ENCODE peak calls at places on chromosome 13, in six cellular contexts. L, N, A, U, W and Y are unnamed samples.

GRCh38 chr13:36302289-36302688 is 4.7 kb upstream of the CCDC169 start:
- DNase-seq in U (no peak), W (no peak), L (no peak), A (no peak), N (no peak), Y (no peak)

GRCh38 chr13:73967397-73968165 is 166.6 kb downstream of the KLF12 start:
- DNase-seq in U (no peak), W (no peak), N (no peak), A (no peak), L (no peak), Y (peak; percentile 91)

GRCh38 chr13:60944863-60945262 is 470.8 kb downstream of the PCDH20 start:
- DNase-seq in W (no peak), A (no peak), N (no peak), U (no peak), L (no peak), Y (no peak)

GRCh38 chr13:45269204-45269603 is 68.4 kb upstream of the KCTD4 start:
- DNase-seq in A (peak; percentile 23), W (peak; percentile 45), U (no peak), N (peak; percentile 20), L (peak; percentile 34), Y (no peak)

GRCh38 chr13:28574617-28575142 is 79.8 kb upstream of the FLT1 start:
- DNase-seq in W (no peak), A (peak; percentile 91), U (peak; percentile 96), N (peak; percentile 100), L (peak; percentile 94), Y (peak; percentile 13)

GRCh38 chr13:36096411-36097184 is 34.6 kb downstream of the DCLK1 start:
- DNase-seq in N (no peak), W (no peak), U (peak; percentile 19), L (peak; percentile 4), A (peak; percentile 58), Y (no peak)

GRCh38 chr13:39197645-39198007 is 159.4 kb downstream of the NHLRC3 start:
- DNase-seq in A (no peak), N (no peak), U (no peak), W (no peak), L (no peak), Y (no peak)

GRCh38 chr13:27027086-27027667 is 144.4 kb downstream of the USP12 start:
- DNase-seq in W (no peak), L (no peak), U (no peak), A (no peak), N (no peak), Y (no peak)

GRCh38 chr13:45623516-45624090 is 8.1 kb upstream of the ERICH6B start:
- DNase-seq in N (peak; percentile 16), U (peak; percentile 51), W (peak; percentile 48), L (no peak), A (peak; percentile 36), Y (peak; percentile 14)

GRCh38 chr13:43128504-43128929 is 105.1 kb downstream of the DNAJC15 start:
- DNase-seq in L (no peak), W (no peak), A (peak; percentile 21), N (no peak), U (no peak), Y (peak; percentile 6)

GRCh38 chr13:40485611-40486517 is 180.6 kb downstream of the FOXO1 start:
- DNase-seq in N (no peak), W (no peak), L (no peak), U (no peak), A (no peak), Y (peak; percentile 57)

GRCh38 chr13:27022571-27023311 is 148.9 kb downstream of the USP12 start:
- DNase-seq in U (no peak), W (no peak), A (peak; percentile 94), N (peak; percentile 89), L (peak; percentile 19), Y (no peak)

DNA sequence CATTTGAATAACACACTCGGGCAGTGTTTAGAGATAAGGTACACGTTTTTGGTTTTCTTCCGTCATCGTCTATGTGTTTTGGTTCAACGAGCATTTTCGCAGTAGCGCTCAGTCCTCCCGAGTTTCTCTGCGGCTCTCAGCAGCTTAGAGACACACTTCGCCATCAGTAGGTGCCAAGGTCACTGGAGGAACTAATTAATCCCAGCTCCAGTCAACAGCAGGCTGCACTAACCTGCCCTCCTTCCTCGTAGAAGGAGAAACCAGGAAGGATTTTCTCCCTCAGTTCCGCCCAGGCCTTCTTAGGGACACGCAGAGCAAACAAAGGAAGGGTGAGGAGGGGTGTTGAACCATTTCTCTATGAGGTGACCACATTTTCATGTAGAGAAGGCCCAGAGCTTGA is 12.6 kb downstream of the MBNL2 start:
- DNase-seq in U (no peak), L (no peak), N (no peak), A (no peak), W (no peak), Y (no peak)
- H4K20me1 ChIP-seq in U (peaks cover 11% of the 10 kb centered on the region), L (no peaks in the 10 kb centered on the region), N (peaks cover 90% of the 10 kb centered on the region), A (no peaks in the 10 kb centered on the region), W (peaks cover 14% of the 10 kb centered on the region), Y (no peaks in the 10 kb centered on the region)

DNA sequence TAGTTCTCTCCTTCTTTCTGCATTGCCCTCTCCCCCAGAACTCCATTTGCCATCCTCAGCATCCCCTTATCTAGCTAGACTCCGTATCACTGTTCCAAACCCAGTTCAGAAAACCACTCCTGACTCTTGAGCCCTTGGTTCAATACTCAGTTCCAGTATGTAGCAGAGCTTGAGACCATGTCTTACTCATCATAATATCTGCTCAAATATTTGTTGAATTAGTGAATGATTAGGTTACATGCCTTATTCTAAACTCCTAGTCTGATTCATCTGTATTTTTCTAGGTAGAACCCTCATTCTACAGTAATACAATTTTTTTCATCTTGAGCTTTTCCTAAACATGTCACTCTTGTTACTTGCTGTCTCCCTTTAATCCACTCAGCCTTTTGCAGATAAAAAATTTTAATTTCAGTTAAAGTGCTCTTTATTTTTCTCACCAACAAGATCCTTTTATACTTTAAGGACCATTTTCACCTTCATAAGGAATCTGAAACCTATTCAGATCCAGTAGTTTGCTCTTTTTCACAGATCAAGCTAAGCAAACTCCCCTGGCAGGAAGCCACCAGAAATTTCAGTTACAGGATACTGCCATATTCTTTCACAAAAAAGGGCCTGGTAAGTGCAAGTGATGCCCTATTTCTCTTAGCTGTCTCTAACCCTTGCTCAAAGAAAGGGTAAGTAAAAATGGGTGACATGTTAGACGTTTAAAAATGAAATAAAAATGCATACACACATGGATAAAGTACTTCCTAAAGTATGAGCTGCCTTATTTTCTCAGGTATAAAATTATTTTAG is 23.1 kb upstream of the INTS6 start:
- DNase-seq in W (no peak), A (peak; percentile 27), N (peak; percentile 74), L (no peak), U (peak; percentile 59), Y (no peak)
- H2AFZ ChIP-seq in W (peak overlapping the region; percentile 9), A (peak overlapping the region; percentile 16), N (no peak overlapping the region), L (peak overlapping the region; percentile 36), U (no peak overlapping the region), Y (no peak overlapping the region)

DNA sequence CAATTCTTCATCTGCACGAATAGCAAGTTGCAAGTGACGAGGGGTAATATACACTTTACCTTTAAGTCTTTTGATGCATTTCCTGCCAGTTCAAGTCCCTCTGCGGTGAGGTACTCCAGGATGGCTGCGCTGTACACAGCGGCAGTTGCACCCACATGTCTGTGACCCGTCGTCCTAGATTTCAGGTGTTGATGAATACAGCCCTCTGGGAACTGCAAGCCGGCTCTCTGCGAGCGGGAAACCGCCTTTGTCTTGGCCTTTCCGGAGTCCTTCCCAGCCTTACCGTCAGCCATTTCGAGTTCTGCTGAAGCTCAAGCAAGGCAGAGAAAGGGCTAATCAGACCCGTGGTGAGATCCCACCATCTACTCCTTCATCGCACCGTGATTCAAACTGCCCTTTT is 14.8 kb downstream of the UBAC2 start:
- DNase-seq in W (no peak), L (no peak), A (no peak), U (no peak), N (no peak), Y (no peak)
- H4K20me1 ChIP-seq in W (peaks cover 44% of the 10 kb centered on the region), L (no peaks in the 10 kb centered on the region), A (no peaks in the 10 kb centered on the region), U (peaks cover 11% of the 10 kb centered on the region), N (peaks cover 50% of the 10 kb centered on the region), Y (peaks cover 10% of the 10 kb centered on the region)

GRCh38 chr13:33016414-33017409 is at the start of gene KL:
- DNase-seq in N (no peak), U (peak; percentile 34), A (no peak), L (no peak), W (peak; percentile 63), Y (no peak)
- H2AFZ ChIP-seq in N (peak within 1 kb of the TSS; percentile 84), U (no peak within 1 kb of the TSS), A (peak within 1 kb of the TSS; percentile 12), L (peak within 1 kb of the TSS; percentile 60), W (peak within 1 kb of the TSS; percentile 98), Y (no peak within 1 kb of the TSS)

DNA sequence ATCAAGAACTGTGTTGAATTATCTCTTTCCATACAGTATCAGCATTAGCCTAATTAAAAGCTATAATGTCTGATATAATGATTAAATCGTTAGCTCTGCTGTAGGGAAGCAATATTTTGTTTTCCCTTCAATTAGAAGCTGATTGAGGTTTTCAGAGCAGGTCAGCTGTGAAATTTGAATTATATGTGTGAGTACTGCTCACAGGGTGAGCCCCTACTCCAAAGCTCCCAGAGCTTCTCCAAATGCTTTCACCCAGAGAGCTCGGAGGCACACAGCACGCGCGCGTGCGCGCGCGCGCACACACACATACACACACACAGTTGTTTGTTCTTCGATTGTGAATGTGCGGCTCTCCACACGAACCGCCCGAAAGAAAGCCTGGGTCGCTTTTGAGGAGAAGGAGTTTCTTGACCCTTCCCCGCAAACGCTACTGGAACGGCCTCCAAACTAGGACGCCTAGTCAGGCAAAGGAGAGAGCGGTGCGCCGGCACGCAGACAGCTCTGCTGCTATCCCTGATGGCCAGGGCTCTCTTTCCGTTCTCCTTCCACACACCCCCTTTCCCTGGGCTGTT is 4.8 kb upstream of the SOX1 start:
- DNase-seq in U (no peak), L (no peak), A (no peak), W (no peak), N (no peak), Y (no peak)
- H4K20me1 ChIP-seq in U (no peaks in the 10 kb centered on the region), L (no peaks in the 10 kb centered on the region), A (no peaks in the 10 kb centered on the region), W (peaks cover 27% of the 10 kb centered on the region), N (no peaks in the 10 kb centered on the region), Y (no peaks in the 10 kb centered on the region)

GRCh38 chr13:80052286-80052685 is 288.6 kb downstream of the SPRY2 start:
- DNase-seq in L (no peak), W (no peak), A (no peak), U (no peak), N (no peak), Y (no peak)

GRCh38 chr13:80047406-80047805 is 293.5 kb downstream of the SPRY2 start:
- DNase-seq in W (no peak), L (peak; percentile 65), U (peak; percentile 36), A (peak; percentile 56), N (peak; percentile 69), Y (no peak)

GRCh38 chr13:80048030-80048429 is 292.9 kb downstream of the SPRY2 start:
- DNase-seq in L (no peak), W (no peak), U (no peak), A (no peak), N (no peak), Y (no peak)

GRCh38 chr13:80050252-80050651 is 290.7 kb downstream of the SPRY2 start:
- DNase-seq in N (peak; percentile 16), A (no peak), L (no peak), W (no peak), U (peak; percentile 15), Y (no peak)

GRCh38 chr13:80048802-80049201 is 292.1 kb downstream of the SPRY2 start:
- DNase-seq in N (peak; percentile 98), A (peak; percentile 94), L (peak; percentile 95), U (peak; percentile 99), W (peak; percentile 38), Y (peak; percentile 11)
- H2AFZ ChIP-seq in N (no peak overlapping the region), A (no peak overlapping the region), L (no peak overlapping the region), U (no peak overlapping the region), W (peak overlapping the region; percentile 0), Y (no peak overlapping the region)

GRCh38 chr13:112728375-112729126 is 38.7 kb downstream of the ATP11A start:
- DNase-seq in U (no peak), L (no peak), A (no peak), N (no peak), W (no peak), Y (no peak)
- H4K20me1 ChIP-seq in U (no peaks in the 10 kb centered on the region), L (peaks cover 2% of the 10 kb centered on the region), A (no peaks in the 10 kb centered on the region), N (peaks cover 18% of the 10 kb centered on the region), W (no peaks in the 10 kb centered on the region), Y (no peaks in the 10 kb centered on the region)